ENCODE peak calls at places on chromosomes 2 and 18, in four cellular contexts. C is activated T-helper 2 cell treated with anti-CD3 and anti-CD28 coated beads, Interferon-gamma antibody, Interleukin-2, Interleukin-4, amounts not matched to agents 10 μg/mL and 5 μg/mL and 100 μg/mL, durations not matched to agents 14 hours and 24 hours and 36 hours; P is renal cortical epithelial cell; Q is B cell. K is an unnamed sample.

GRCh38 chr2:80852079-80852807 is 547.7 kb upstream of the LRRTM1 start:
- DNase-seq in C (no peak), P (no peak), Q (no peak), K (no peak)

GRCh38 chr2:119170504-119170903 is 12.0 kb upstream of the C1QL2 start:
- DNase-seq in C (no peak), P (no peak), Q (no peak), K (no peak)

GRCh38 chr2:37454851-37455762 is 110.7 kb downstream of the QPCT start:
- DNase-seq in C (no peak), P (peak; percentile 29), Q (no peak), K (peak; percentile 50)

GRCh38 chr2:226351711-226352110 is 447.9 kb downstream of the IRS1 start:
- DNase-seq in C (no peak), P (no peak), Q (no peak), K (no peak)

GRCh38 chr18:51655327-51655698 is 457.8 kb upstream of the MEX3C start:
- DNase-seq in C (no peak), P (peak; percentile 13), Q (no peak), K (no peak)

GRCh38 chr2:17643031-17643615 is 102.6 kb downstream of the VSNL1 start:
- DNase-seq in C (no peak), P (peak; percentile 97), Q (no peak), K (peak; percentile 55)

GRCh38 chr2:21928292-21928691 is 804.5 kb downstream of the TDRD15 start:
- DNase-seq in C (no peak), P (no peak), Q (no peak), K (no peak)

GRCh38 chr2:236081171-236081570 is 87.0 kb downstream of the GBX2 start:
- DNase-seq in C (no peak), P (no peak), Q (no peak), K (no peak)

GRCh38 chr2:108215794-108216211 is 24.0 kb upstream of the SULT1C3 start:
- DNase-seq in C (no peak), P (peak; percentile 66), Q (no peak), K (no peak)

GRCh38 chr2:18684202-18685040 is 95.1 kb upstream of the NT5C1B start:
- DNase-seq in C (no peak), P (no peak), Q (no peak), K (no peak)

GRCh38 chr2:42853571-42854206 is 61.3 kb upstream of the HAAO start:
- DNase-seq in C (no peak), P (no peak), Q (no peak), K (no peak)

GRCh38 chr2:219369447-219369861 is 18.3 kb downstream of the DNPEP start:
- DNase-seq in C (no peak), P (peak; percentile 67), Q (no peak), K (peak; percentile 64)

GRCh38 chr2:85917887-85918795 is 29.4 kb upstream of the ST3GAL5 start:
- DNase-seq in C (no peak), P (no peak), Q (no peak), K (no peak)

GRCh38 chr2:43405829-43406228 is 179.4 kb upstream of the ZFP36L2 start:
- DNase-seq in C (no peak), P (no peak), Q (no peak), K (no peak)

GRCh38 chr18:77366725-77367641 is 117.3 kb downstream of the GALR1 start:
- DNase-seq in C (no peak), P (peak; percentile 27), Q (no peak), K (peak; percentile 41)

GRCh38 chr18:48454146-48454796 is 45.1 kb upstream of the ZBTB7C start:
- DNase-seq in C (no peak), P (peak; percentile 84), Q (no peak), K (no peak)

GRCh38 chr2:112166801-112167499 is 28.8 kb downstream of the FBLN7 start:
- DNase-seq in C (no peak), P (no peak), Q (no peak), K (no peak)